ENCODE peak calls at places on chromosome 11, in six cellular contexts. One of them, this sample, is unnamed.

GRCh38 chr11:105781807-105782206 is 171.9 kb downstream of the GRIA4 start:
- DNase-seq in HepG2: no peak
- DNase-seq in A549: no peak
- DNase-seq in H1: no peak
- DNase-seq in IMR-90: no peak
- DNase-seq in GM12878: no peak
- DNase-seq in this sample: no peak

GRCh38 chr11:125114518-125114917 is 3.1 kb upstream of the TMEM218 start:
- DNase-seq in A549: peak
- DNase-seq in IMR-90: no peak
- DNase-seq in HepG2: peak
- DNase-seq in H1: no peak
- DNase-seq in GM12878: no peak
- DNase-seq in this sample: peak

GRCh38 chr11:665707-666281 is 28.7 kb downstream of the DRD4 start:
- DNase-seq in IMR-90: peak
- DNase-seq in GM12878: no peak
- DNase-seq in H1: no peak
- DNase-seq in HepG2: no peak
- DNase-seq in A549: no peak
- DNase-seq in this sample: no peak

GRCh38 chr11:65640483-65641207 is 2.7 kb downstream of the SIPA1 start:
- DNase-seq in GM12878: no peak
- DNase-seq in IMR-90: no peak
- DNase-seq in H1: no peak
- DNase-seq in HepG2: no peak
- DNase-seq in A549: no peak
- DNase-seq in this sample: no peak

GRCh38 chr11:96465537-96465936 is 75.7 kb downstream of the JRKL start:
- DNase-seq in IMR-90: no peak
- DNase-seq in GM12878: no peak
- DNase-seq in A549: no peak
- DNase-seq in HepG2: no peak
- DNase-seq in H1: no peak
- DNase-seq in this sample: no peak

GRCh38 chr11:34065505-34066203 is 14.1 kb downstream of the CAPRIN1 start:
- DNase-seq in A549: no peak
- DNase-seq in GM12878: no peak
- DNase-seq in H1: no peak
- DNase-seq in IMR-90: peak
- DNase-seq in HepG2: no peak
- DNase-seq in this sample: no peak

GRCh38 chr11:65159005-65159404 is 11.0 kb upstream of the SPDYC start:
- DNase-seq in IMR-90: no peak
- DNase-seq in GM12878: peak
- DNase-seq in A549: no peak
- DNase-seq in HepG2: no peak
- DNase-seq in H1: no peak
- DNase-seq in this sample: no peak

GRCh38 chr11:119204066-119204465 is 2.1 kb upstream of the CBL start:
- DNase-seq in H1: no peak
- DNase-seq in GM12878: no peak
- DNase-seq in A549: no peak
- DNase-seq in HepG2: no peak
- DNase-seq in IMR-90: no peak
- DNase-seq in this sample: no peak

GRCh38 chr11:72583177-72583553 is 91.1 kb downstream of the PDE2A start:
- DNase-seq in H1: no peak
- DNase-seq in IMR-90: no peak
- DNase-seq in A549: no peak
- DNase-seq in GM12878: no peak
- DNase-seq in HepG2: no peak
- DNase-seq in this sample: no peak

GRCh38 chr11:119709638-119710346 is 19.2 kb downstream of the NECTIN1 start:
- DNase-seq in GM12878: no peak
- DNase-seq in IMR-90: peak
- DNase-seq in H1: no peak
- DNase-seq in A549: no peak
- DNase-seq in HepG2: no peak
- DNase-seq in this sample: no peak

GRCh38 chr11:27233654-27234042 is 129.4 kb downstream of the CCDC34 start:
- DNase-seq in H1: no peak
- DNase-seq in HepG2: no peak
- DNase-seq in IMR-90: no peak
- DNase-seq in A549: no peak
- DNase-seq in GM12878: no peak
- DNase-seq in this sample: no peak

GRCh38 chr11:134505125-134505524 is 93.1 kb upstream of the B3GAT1 start:
- DNase-seq in IMR-90: no peak
- DNase-seq in A549: no peak
- DNase-seq in GM12878: no peak
- DNase-seq in H1: no peak
- DNase-seq in HepG2: no peak
- DNase-seq in this sample: no peak

GRCh38 chr11:2383823-2384722 is 7.0 kb downstream of the CD81 start:
- DNase-seq in GM12878: peak
- DNase-seq in H1: no peak
- DNase-seq in HepG2: no peak
- DNase-seq in IMR-90: no peak
- DNase-seq in A549: no peak
- DNase-seq in this sample: no peak

GRCh38 chr11:93622043-93622442 is 39.4 kb upstream of the CEP295 start:
- DNase-seq in H1: no peak
- DNase-seq in GM12878: no peak
- DNase-seq in IMR-90: no peak
- DNase-seq in A549: peak
- DNase-seq in HepG2: peak
- DNase-seq in this sample: no peak

GRCh38 chr11:14380947-14381555 is 22.1 kb upstream of the RRAS2 start:
- DNase-seq in IMR-90: peak
- DNase-seq in GM12878: no peak
- DNase-seq in HepG2: peak
- DNase-seq in H1: no peak
- DNase-seq in A549: peak
- DNase-seq in this sample: no peak

GRCh38 chr11:130206141-130206540 is 46.6 kb downstream of the ST14 start:
- DNase-seq in IMR-90: no peak
- DNase-seq in H1: no peak
- DNase-seq in HepG2: no peak
- DNase-seq in GM12878: no peak
- DNase-seq in A549: no peak
- DNase-seq in this sample: no peak

GRCh38 chr11:20238712-20239111 is 78.4 kb upstream of the DBX1 start:
- DNase-seq in GM12878: no peak
- DNase-seq in HepG2: no peak
- DNase-seq in H1: no peak
- DNase-seq in IMR-90: no peak
- DNase-seq in A549: no peak
- DNase-seq in this sample: no peak

GRCh38 chr11:128689946-128690745 is 3.7 kb upstream of the FLI1 start:
- DNase-seq in A549: no peak
- DNase-seq in IMR-90: no peak
- DNase-seq in GM12878: no peak
- DNase-seq in HepG2: no peak
- DNase-seq in H1: no peak
- DNase-seq in this sample: no peak

GRCh38 chr11:118979434-118979833 is 7.9 kb downstream of the FOXR1 start:
- DNase-seq in HepG2: no peak
- DNase-seq in H1: no peak
- DNase-seq in GM12878: no peak
- DNase-seq in A549: no peak
- DNase-seq in IMR-90: no peak
- DNase-seq in this sample: no peak

GRCh38 chr11:16252373-16252772 is 104.0 kb downstream of the SOX6 start:
- DNase-seq in GM12878: no peak
- DNase-seq in IMR-90: peak
- DNase-seq in A549: peak
- DNase-seq in HepG2: peak
- DNase-seq in H1: no peak
- DNase-seq in this sample: no peak

GRCh38 chr11:21933095-21933494 is 259.8 kb upstream of the ANO5 start:
- DNase-seq in H1: no peak
- DNase-seq in GM12878: no peak
- DNase-seq in A549: peak
- DNase-seq in HepG2: no peak
- DNase-seq in IMR-90: no peak
- DNase-seq in this sample: no peak

GRCh38 chr11:20363500-20364411 is at the start of gene HTATIP2:
- DNase-seq in A549: peak
- DNase-seq in IMR-90: peak
- DNase-seq in H1: no peak
- DNase-seq in GM12878: no peak
- DNase-seq in HepG2: no peak
- DNase-seq in this sample: no peak

GRCh38 chr11:8138526-8138925 is 30.3 kb downstream of the RIC3 start:
- DNase-seq in IMR-90: no peak
- DNase-seq in A549: no peak
- DNase-seq in GM12878: no peak
- DNase-seq in H1: no peak
- DNase-seq in HepG2: no peak
- DNase-seq in this sample: no peak

GRCh38 chr11:117663389-117663788 is 133.6 kb downstream of the DSCAML1 start:
- DNase-seq in IMR-90: no peak
- DNase-seq in HepG2: no peak
- DNase-seq in H1: no peak
- DNase-seq in A549: no peak
- DNase-seq in GM12878: no peak
- DNase-seq in this sample: no peak

GRCh38 chr11:11980841-11981308 is 27.6 kb downstream of the DKK3 start:
- DNase-seq in HepG2: no peak
- DNase-seq in H1: no peak
- DNase-seq in A549: no peak
- DNase-seq in IMR-90: peak
- DNase-seq in GM12878: no peak
- DNase-seq in this sample: no peak

DNA sequence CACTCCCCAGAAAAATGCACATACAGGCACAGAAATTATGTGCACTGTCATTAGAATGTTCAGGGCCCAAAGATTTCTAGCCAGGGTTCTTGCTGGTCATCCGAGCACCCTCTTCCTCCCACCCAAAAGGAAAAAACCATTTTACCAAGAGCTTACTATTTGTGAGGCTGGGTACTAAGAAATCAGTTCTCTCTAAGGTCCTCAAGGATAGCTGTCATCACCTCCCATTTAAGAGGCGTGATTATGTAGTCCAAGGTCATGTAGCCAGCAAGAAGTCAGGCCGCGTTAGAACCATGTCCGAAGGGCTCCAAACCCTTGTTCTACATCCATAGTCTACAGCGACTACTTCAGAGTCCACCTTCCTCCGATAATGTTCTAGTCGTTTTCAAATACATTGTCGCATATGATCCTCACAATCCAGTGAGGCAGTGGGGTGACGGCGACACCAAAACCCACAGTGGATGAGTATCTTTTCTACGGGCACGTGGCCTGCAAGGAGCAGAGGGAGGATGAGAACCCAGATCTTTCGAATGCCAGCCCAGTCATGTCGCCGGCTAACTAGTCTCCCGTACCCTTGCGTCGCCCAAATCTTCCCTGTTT is 634 bp downstream of the TIMM8B start:
- DNase-seq in H1: no peak
- DNase-seq in GM12878: no peak
- DNase-seq in IMR-90: peak
- DNase-seq in A549: peak
- DNase-seq in HepG2: no peak
- DNase-seq in this sample: no peak
- TF ChIP-seq CEBPB in H1: no peak
- TF ChIP-seq CEBPB in GM12878: no peak
- TF ChIP-seq CEBPB in IMR-90: no peak
- TF ChIP-seq CEBPB in A549: no peak
- TF ChIP-seq CEBPB in HepG2: no peak
- TF ChIP-seq CEBPB in this sample: no peak

GRCh38 chr11:60625262-60625661 is 74.2 kb upstream of the MS4A8 start:
- DNase-seq in GM12878: no peak
- DNase-seq in IMR-90: peak
- DNase-seq in H1: peak
- DNase-seq in HepG2: peak
- DNase-seq in A549: peak
- DNase-seq in this sample: peak
- TF ChIP-seq CTCF in GM12878: peak
- TF ChIP-seq CTCF in IMR-90: peak
- TF ChIP-seq CTCF in H1: peak
- TF ChIP-seq CTCF in HepG2: no peak
- TF ChIP-seq CTCF in A549: no peak
- TF ChIP-seq CTCF in this sample: peak

DNA sequence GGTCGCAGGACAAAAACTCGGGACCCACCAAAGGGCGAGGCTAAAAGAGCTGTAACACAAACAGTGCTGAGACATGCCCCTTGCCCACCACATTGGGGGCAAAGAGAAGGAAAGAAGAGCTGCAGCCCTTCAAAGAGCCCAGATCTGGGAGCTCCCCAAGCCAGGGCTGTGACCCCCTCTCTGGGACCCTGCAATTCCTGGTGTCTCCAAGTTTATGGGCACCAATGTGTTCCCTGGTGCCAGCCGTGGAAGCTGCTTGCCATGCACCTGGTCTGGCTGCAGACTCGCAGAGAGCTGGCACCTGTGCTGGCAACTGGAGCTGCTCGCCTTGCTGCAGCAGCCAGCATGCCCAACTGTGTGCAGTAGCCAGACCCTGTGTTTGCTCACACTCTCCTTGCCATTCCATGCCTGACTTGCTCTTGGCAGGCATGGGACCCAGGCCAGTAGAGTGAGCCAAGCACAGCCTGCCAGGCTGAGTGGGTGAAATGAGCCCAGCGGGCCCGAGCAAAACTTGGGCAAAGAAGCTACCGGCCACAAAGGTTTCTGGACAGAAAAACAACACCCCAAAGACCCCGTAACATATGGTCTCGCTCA is 16.0 kb downstream of the RRP8 start:
- DNase-seq in IMR-90: no peak
- DNase-seq in A549: no peak
- DNase-seq in HepG2: no peak
- DNase-seq in H1: no peak
- DNase-seq in GM12878: no peak
- DNase-seq in this sample: no peak
- TF ChIP-seq CEBPB in IMR-90: no peak
- TF ChIP-seq CEBPB in A549: no peak
- TF ChIP-seq CEBPB in HepG2: no peak
- TF ChIP-seq CEBPB in H1: no peak
- TF ChIP-seq CEBPB in GM12878: no peak
- TF ChIP-seq CEBPB in this sample: no peak

DNA sequence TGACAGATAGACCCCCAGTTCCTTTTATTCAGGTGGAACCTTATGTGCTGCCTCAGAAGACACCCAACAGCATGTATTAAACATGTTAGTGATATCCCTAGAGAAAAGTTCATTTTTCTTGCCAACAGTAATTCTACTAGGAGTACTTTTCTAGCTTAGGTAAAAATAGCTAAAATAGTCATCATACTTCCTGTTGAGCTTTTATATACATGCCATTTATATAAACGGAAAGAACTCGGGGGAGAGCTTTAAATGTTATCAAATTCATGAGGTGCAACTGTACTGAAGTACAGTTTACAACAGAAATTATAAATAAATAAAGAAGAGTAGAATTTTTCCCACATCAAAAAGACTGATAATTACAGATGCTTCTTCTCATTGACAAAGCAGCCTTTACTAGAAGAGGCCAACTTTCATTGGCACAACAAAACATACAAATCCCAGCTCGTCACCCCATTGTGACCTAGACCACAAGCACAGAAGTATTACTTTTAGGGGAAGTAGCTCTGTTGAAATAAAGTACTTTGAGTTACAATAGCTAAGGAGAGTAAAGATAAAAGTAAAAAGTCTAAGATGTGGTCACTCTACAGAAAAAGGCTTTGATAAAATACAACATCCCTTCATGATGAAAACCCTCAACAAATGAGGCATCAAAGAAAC is 59.1 kb upstream of the POU2AF2 start:
- DNase-seq in GM12878: no peak
- DNase-seq in A549: no peak
- DNase-seq in IMR-90: peak
- DNase-seq in HepG2: no peak
- DNase-seq in H1: no peak
- DNase-seq in this sample: no peak
- TF ChIP-seq CTCF in GM12878: no peak
- TF ChIP-seq CTCF in A549: no peak
- TF ChIP-seq CTCF in IMR-90: no peak
- TF ChIP-seq CTCF in HepG2: no peak
- TF ChIP-seq CTCF in H1: no peak
- TF ChIP-seq CTCF in this sample: no peak

This sample was measured in HCT116.